ENCODE peak calls at places on chromosomes 13 and 19, in four cellular contexts. U is fibroblast of lung, C is SK-N-SH, R is H9. L is an unnamed sample.

GRCh38 chr13:102311901-102312300 is 89.9 kb downstream of the FGF14 start:
- DNase-seq in U (no peak), C (no peak), R (no peak), L (no peak)

GRCh38 chr19:37905936-37906867 is at the start of gene WDR87:
- DNase-seq in U (peak; percentile 24), C (peak; percentile 95), R (peak; percentile 95), L (peak; percentile 95)

GRCh38 chr13:73335226-73335625 is 276.4 kb downstream of the KLF5 start:
- DNase-seq in U (peak; percentile 82), C (no peak), R (no peak), L (no peak)

GRCh38 chr13:34207334-34207733 is 389.4 kb downstream of the RFC3 start:
- DNase-seq in U (peak; percentile 94), C (no peak), R (no peak), L (no peak)

GRCh38 chr19:45514376-45515051 is 7.2 kb downstream of the VASP start:
- DNase-seq in U (no peak), C (no peak), R (no peak), L (no peak)

GRCh38 chr13:42803563-42804212 is 22.3 kb downstream of the FAM216B start:
- DNase-seq in U (no peak), C (no peak), R (no peak), L (no peak)

GRCh38 chr13:71685072-71685471 is 181.9 kb downstream of the DACH1 start:
- DNase-seq in U (no peak), C (no peak), R (peak; percentile 35), L (peak; percentile 51)

GRCh38 chr19:2507109-2507508 is 31.2 kb downstream of the GADD45B start:
- DNase-seq in U (peak; percentile 48), C (no peak), R (no peak), L (no peak)

GRCh38 chr13:97224544-97225324 is 2.6 kb downstream of the MBNL2 start:
- DNase-seq in U (peak; percentile 51), C (no peak), R (no peak), L (no peak)

GRCh38 chr13:29522044-29522685 is 73.3 kb downstream of the SLC7A1 start:
- DNase-seq in U (peak; percentile 91), C (no peak), R (no peak), L (no peak)

GRCh38 chr19:34555447-34555846 is 73.9 kb downstream of the WTIP start:
- DNase-seq in U (no peak), C (no peak), R (peak; percentile 61), L (peak; percentile 80)

GRCh38 chr19:51712461-51713081 is 11.2 kb downstream of the HAS1 start:
- DNase-seq in U (peak; percentile 52), C (no peak), R (peak; percentile 78), L (peak; percentile 85)

GRCh38 chr13:61414686-61415664 is 674 bp downstream of the PCDH20 start:
- DNase-seq in U (peak; percentile 56), C (peak; percentile 80), R (peak; percentile 93), L (peak; percentile 94)

GRCh38 chr19:54209058-54209747 is 8.5 kb downstream of the RPS9 start:
- DNase-seq in U (peak; percentile 6), C (peak; percentile 62), R (peak; percentile 67), L (peak; percentile 86)
- H3K9ac ChIP-seq in U (peak overlapping the region; percentile 16), C (no peak overlapping the region), R (no peak overlapping the region), L (no peak overlapping the region)

DNA sequence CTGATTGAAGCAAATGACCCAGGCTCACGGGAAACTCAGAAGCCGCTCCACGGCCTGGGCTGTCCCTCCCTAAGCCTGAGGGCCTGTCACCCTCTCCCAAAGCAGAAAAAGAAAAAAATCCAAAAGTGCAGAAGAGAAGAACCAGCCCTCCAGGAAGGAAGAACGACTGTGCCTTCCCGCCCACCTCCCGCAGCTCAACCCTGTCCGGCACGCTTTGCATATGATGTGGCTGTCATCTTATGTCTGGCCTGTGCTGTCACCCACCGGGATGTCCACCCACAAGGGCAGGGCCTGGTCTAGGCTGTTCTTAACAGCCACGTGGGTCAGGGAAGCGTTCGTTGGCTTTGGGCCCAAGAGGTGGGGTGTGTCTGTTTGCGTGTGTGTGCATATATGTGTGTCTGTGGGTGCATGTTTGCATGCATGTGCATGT is 13.7 kb downstream of the ZBTB7A start:
- DNase-seq in U (no peak), C (no peak), R (no peak), L (no peak)
- H3K9ac ChIP-seq in U (no peak overlapping the region), C (no peak overlapping the region), R (no peak overlapping the region), L (no peak overlapping the region)

GRCh38 chr13:95585867-95586266 is 33.3 kb downstream of the CLDN10 start:
- DNase-seq in U (no peak), C (no peak), R (no peak), L (no peak)
- H3K9ac ChIP-seq in U (no peak overlapping the region), C (no peak overlapping the region), R (no peak overlapping the region), L (no peak overlapping the region)

GRCh38 chr13:48415516-48415915 is 2.6 kb upstream of the LPAR6 start:
- DNase-seq in U (no peak), C (no peak), R (no peak), L (no peak)

GRCh38 chr13:48414501-48414900 is 1.6 kb upstream of the LPAR6 start:
- DNase-seq in U (no peak), C (no peak), R (no peak), L (no peak)

GRCh38 chr13:48412100-48412556 is 785 bp downstream of the LPAR6 start:
- DNase-seq in U (peak; percentile 36), C (no peak), R (no peak), L (no peak)

GRCh38 chr13:48411281-48412099 is 1.4 kb downstream of the LPAR6 start:
- DNase-seq in U (peak; percentile 21), C (no peak), R (no peak), L (no peak)

DNA sequence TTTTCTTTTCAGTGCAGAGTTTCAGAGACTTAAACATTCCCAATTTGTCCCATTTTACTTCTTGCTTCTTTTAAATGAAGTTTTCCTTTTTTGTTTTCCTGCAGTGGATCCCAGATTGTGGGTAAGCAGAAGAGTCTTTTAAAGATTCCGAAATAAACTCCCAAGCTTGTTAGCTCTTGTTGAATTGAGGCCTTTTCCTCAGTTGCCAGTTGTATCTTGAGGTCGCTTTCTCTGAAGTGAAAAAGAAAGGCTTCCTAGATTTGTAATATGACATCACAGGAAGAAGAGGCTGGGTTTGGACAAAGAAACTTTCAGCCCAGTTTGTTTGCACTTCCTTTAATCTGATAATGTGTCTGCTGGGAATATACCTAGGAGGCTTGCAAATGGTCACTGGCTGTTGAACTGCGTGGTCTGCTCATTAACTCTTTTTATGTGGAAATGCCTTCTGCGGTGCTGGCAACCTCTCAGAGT is at the start of gene LPAR6:
- DNase-seq in U (peak; percentile 81), C (no peak), R (peak; percentile 38), L (peak; percentile 55)
- H3K9ac ChIP-seq in U (peak within 1 kb of the TSS; percentile 53), C (no peak within 1 kb of the TSS), R (peak within 1 kb of the TSS; percentile 36), L (peak within 1 kb of the TSS; percentile 52)